ENCODE peak calls at places on chromosomes 11 and 22, in four cellular contexts. E is lower lobe of right lung, Y is GM23338, H is cardiac fibroblast. A is an unnamed sample.

GRCh38 chr11:65432686-65433582 is 10.3 kb downstream of the NEAT1 start:
- DNase-seq in Y (peak; percentile 58), H (peak; percentile 71), E (no peak), A (peak; percentile 72)

GRCh38 chr22:17569971-17570511 is 6.7 kb downstream of the SLC25A18 start:
- DNase-seq in H (peak; percentile 72), Y (no peak), E (no peak), A (no peak)

GRCh38 chr22:17964153-17964552 is 60.2 kb downstream of the MICAL3 start:
- DNase-seq in Y (no peak), H (no peak), E (no peak), A (no peak)

GRCh38 chr22:39598017-39598965 is 27.7 kb downstream of the CACNA1I start:
- DNase-seq in H (no peak), Y (peak; percentile 97), E (peak; percentile 70), A (no peak)

GRCh38 chr11:118088531-118088930 is 1.8 kb upstream of the SMIM35 start:
- DNase-seq in H (no peak), Y (no peak), E (peak; percentile 62), A (no peak)

GRCh38 chr11:5280582-5281102 is 10.9 kb upstream of the HBE1 start:
- DNase-seq in Y (peak; percentile 51), E (no peak), H (peak; percentile 96), A (peak; percentile 99)

GRCh38 chr22:19478466-19479357 is at the start of gene UFD1:
- DNase-seq in H (peak; percentile 93), E (peak; percentile 88), Y (peak; percentile 92), A (peak; percentile 84)

GRCh38 chr11:126113515-126113957 is 50.9 kb upstream of the CDON start:
- DNase-seq in Y (no peak), E (peak; percentile 88), H (peak; percentile 99), A (peak; percentile 99)

GRCh38 chr11:61718613-61719302 is 33.7 kb upstream of the MYRF start:
- DNase-seq in E (no peak), H (peak; percentile 61), Y (peak; percentile 85), A (peak; percentile 55)

GRCh38 chr11:83064011-83064410 is 7.7 kb downstream of the RAB30 start:
- DNase-seq in Y (no peak), H (no peak), E (no peak), A (no peak)

GRCh38 chr11:116960916-116961315 is 123.5 kb upstream of the APOA1 start:
- DNase-seq in H (peak; percentile 46), E (no peak), Y (peak; percentile 6), A (peak; percentile 56)

GRCh38 chr22:41856484-41856883 is 23.6 kb downstream of the SREBF2 start:
- DNase-seq in H (no peak), E (no peak), Y (no peak), A (peak; percentile 11)

GRCh38 chr11:61967924-61968757 is 707 bp upstream of the FTH1 start:
- DNase-seq in Y (peak; percentile 52), H (peak; percentile 36), E (peak; percentile 80), A (peak; percentile 26)

GRCh38 chr11:3160252-3161031 is 4.7 kb downstream of the OSBPL5 start:
- DNase-seq in H (peak; percentile 94), E (peak; percentile 87), Y (peak; percentile 98), A (peak; percentile 93)
- H3K4me3 ChIP-seq in H (peak overlapping the region; percentile 51), E (peak overlapping the region; percentile 55), Y (peak overlapping the region; percentile 72), A (peak overlapping the region; percentile 68)

GRCh38 chr11:130428692-130429681 is 578 bp upstream of the ADAMTS8 start:
- DNase-seq in E (no peak), Y (peak; percentile 41), H (no peak), A (no peak)

GRCh38 chr11:130427049-130427388 is 1.4 kb downstream of the ADAMTS8 start:
- DNase-seq in Y (no peak), E (no peak), H (no peak), A (no peak)

GRCh38 chr11:130428271-130428670 is at the start of gene ADAMTS8:
- DNase-seq in H (no peak), Y (peak; percentile 62), E (no peak), A (no peak)

GRCh38 chr11:130426223-130427048 is 2.0 kb downstream of the ADAMTS8 start:
- DNase-seq in E (no peak), Y (no peak), H (no peak), A (no peak)

GRCh38 chr11:130427581-130428211 is 713 bp downstream of the ADAMTS8 start:
- DNase-seq in Y (peak; percentile 70), E (peak; percentile 42), H (no peak), A (no peak)
- H3K4me3 ChIP-seq in Y (peak overlapping the region; percentile 66), E (peak overlapping the region; percentile 54), H (no peak overlapping the region), A (peak overlapping the region; percentile 40)

GRCh38 chr11:9861860-9862725 is 198.2 kb downstream of the SWAP70 start:
- DNase-seq in E (no peak), H (peak; percentile 83), Y (peak; percentile 85), A (peak; percentile 75)

GRCh38 chr11:9855579-9856260 is 191.8 kb downstream of the SWAP70 start:
- DNase-seq in E (no peak), Y (no peak), H (no peak), A (no peak)

GRCh38 chr11:9859491-9860305 is 195.8 kb downstream of the SWAP70 start:
- DNase-seq in Y (no peak), H (peak; percentile 24), E (no peak), A (peak; percentile 43)

GRCh38 chr11:9858218-9858617 is 194.3 kb downstream of the SWAP70 start:
- DNase-seq in Y (no peak), E (no peak), H (no peak), A (no peak)

DNA sequence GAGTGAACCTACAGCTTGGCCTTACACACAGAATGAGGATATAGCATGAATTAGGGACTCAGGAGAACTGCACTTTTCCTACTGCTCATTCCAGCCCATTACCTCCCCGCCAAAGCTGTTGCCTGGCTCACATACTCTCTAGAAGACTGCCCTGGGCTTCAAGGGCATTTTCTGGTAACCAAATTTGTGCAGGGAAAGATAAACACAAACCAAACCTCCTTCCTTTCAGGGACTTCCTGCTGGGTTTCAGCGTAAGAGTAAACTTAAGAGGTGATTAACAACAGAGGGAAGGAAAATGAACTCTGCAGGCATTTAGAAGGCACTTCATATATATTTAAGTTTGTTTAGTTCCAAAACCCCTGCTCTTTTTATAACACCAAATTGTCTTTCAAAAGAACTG is 194.9 kb downstream of the SWAP70 start:
- DNase-seq in Y (peak; percentile 60), E (no peak), H (peak; percentile 32), A (no peak)
- H3K4me3 ChIP-seq in Y (no peak overlapping the region), E (no peak overlapping the region), H (no peak overlapping the region), A (no peak overlapping the region)

DNA sequence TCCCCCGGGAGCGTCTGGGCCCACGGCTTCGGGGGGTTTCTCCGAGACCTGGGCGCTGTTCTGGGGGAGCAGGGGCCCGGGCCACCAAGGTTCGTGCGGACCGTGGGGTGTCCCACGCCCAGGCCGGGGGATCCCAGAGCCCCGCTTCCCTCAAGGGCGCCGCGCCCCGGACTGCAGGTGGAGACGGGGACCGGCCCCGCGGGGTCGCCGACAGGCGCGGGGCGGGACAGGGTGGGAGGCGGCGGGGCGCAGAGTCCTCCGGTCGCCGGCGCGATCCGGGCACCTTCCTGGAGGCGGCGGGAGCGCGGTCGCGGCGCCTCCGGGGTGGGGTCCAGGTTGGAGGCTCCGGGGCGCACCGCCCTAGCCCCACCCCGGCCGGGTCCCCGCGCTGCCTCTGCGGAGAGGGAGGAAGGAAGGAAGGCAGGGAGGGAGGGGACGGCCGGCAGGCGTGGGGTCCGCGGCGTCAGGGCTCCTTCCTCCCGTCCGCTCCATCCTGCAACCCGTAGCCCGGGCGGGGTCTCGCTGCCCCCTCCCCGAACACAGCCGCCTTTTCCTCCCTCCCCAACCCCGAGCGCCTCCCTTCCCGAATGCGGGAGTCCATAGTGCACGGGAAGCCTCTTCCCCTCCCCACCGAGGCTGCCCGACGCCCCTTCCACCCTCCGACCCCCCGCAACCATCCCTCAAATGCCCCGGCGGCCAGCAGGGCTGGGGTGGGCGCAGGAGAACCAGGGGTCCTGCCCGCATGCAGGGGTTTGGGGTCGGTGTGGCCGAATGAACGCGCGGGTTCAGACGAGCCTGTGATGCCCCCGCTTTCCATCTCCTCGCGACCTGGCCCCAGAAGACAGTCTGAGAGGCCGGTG is 4.3 kb upstream of the ZBED4 start:
- DNase-seq in Y (no peak), E (no peak), H (no peak), A (no peak)
- H3K4me3 ChIP-seq in Y (peak overlapping the region; percentile 66), E (peak overlapping the region; percentile 59), H (no peak overlapping the region), A (no peak overlapping the region)

GRCh38 chr11:131906963-131907362 is 536.5 kb downstream of the NTM start:
- DNase-seq in H (peak; percentile 26), Y (peak; percentile 34), E (no peak), A (peak; percentile 45)
- H3K4me3 ChIP-seq in H (no peak overlapping the region), Y (no peak overlapping the region), E (no peak overlapping the region), A (no peak overlapping the region)